ENCODE peak calls at places on chromosomes 4 and X, in eight cellular contexts. E is HCT116; S is osteocyte; A is fibroblast of mammary gland; B is GM10248; Y is stimulated activated CD8-positive, alpha-beta memory T cell treated with anti-CD3 and anti-CD28 coated beads, Interleukin-2, amount 100 ng/mL, for 1 hour; U is T-helper 1 cell; C is COR-L47. I is an unnamed sample.

GRCh38 chrX:139203681-139204575 is 326.6 kb upstream of the F9 start:
- DNase-seq in E (no peak), S (no peak), A (peak; percentile 13), B (peak; percentile 10), Y (no peak), U (no peak), C (no peak), I (no peak)

GRCh38 chrX:49184294-49185061 is 1.7 kb downstream of the PRICKLE3 start:
- DNase-seq in E (peak; percentile 86), S (peak; percentile 91), A (peak; percentile 86), B (no peak), Y (no peak), U (peak; percentile 10), C (peak; percentile 86), I (peak; percentile 96)

GRCh38 chrX:119406739-119407138 is 7.6 kb downstream of the SLC25A43 start:
- DNase-seq in E (no peak), S (no peak), A (peak; percentile 26), B (no peak), Y (no peak), U (no peak), C (no peak), I (no peak)

GRCh38 chr4:164866817-164867490 is 10.0 kb upstream of the APELA start:
- DNase-seq in E (no peak), S (no peak), A (peak; percentile 30), B (no peak), Y (no peak), U (no peak), C (no peak), I (no peak)

GRCh38 chr4:134544303-134544761 is 342.7 kb upstream of the PABPC4L start:
- DNase-seq in E (peak; percentile 23), S (no peak), A (peak; percentile 1), B (no peak), Y (no peak), U (no peak), C (peak; percentile 85), I (peak; percentile 69)

GRCh38 chr4:52052475-52052780 is 1.3 kb downstream of the SPATA18 start:
- DNase-seq in E (no peak), S (no peak), A (no peak), B (peak; percentile 66), Y (no peak), U (no peak), C (no peak), I (no peak)

GRCh38 chr4:8544282-8544681 is 35.9 kb upstream of the GPR78 start:
- DNase-seq in E (no peak), S (no peak), A (no peak), B (no peak), Y (no peak), U (no peak), C (no peak), I (no peak)

GRCh38 chr4:73034896-73035295 is 34.6 kb downstream of the COX18 start:
- DNase-seq in E (no peak), S (no peak), A (no peak), B (no peak), Y (no peak), U (no peak), C (no peak), I (no peak)

GRCh38 chr4:151436093-151436518 is 27.1 kb downstream of the FHIP1A start:
- DNase-seq in E (no peak), S (no peak), A (no peak), B (no peak), Y (no peak), U (no peak), C (no peak), I (no peak)

GRCh38 chr4:40016007-40016406 is 38.3 kb upstream of the PDS5A start:
- DNase-seq in E (no peak), S (no peak), A (no peak), B (no peak), Y (no peak), U (no peak), C (no peak), I (no peak)

GRCh38 chr4:112058433-112058832 is 86.8 kb upstream of the FAM241A start:
- DNase-seq in E (no peak), S (no peak), A (no peak), B (no peak), Y (no peak), U (no peak), C (no peak), I (no peak)

GRCh38 chrX:81195712-81196111 is 6.0 kb downstream of the HMGN5 start:
- DNase-seq in E (peak; percentile 33), S (no peak), A (peak; percentile 63), B (no peak), Y (peak; percentile 30), U (peak; percentile 23), C (peak; percentile 4), I (peak; percentile 28)

GRCh38 chrX:11423362-11423818 is 130.2 kb downstream of the AMELX start:
- DNase-seq in E (no peak), S (no peak), A (peak; percentile 92), B (peak; percentile 14), Y (no peak), U (no peak), C (no peak), I (no peak)

I was measured in NCI-H345.